ENCODE peak calls at places on chromosomes 16 and 17, in ten cellular contexts. One of them, this sample, is unnamed. For H3K36me3, the result is how much of the 10 kb centered on the place peaks cover.

GRCh38 chr16:27638833-27639587 is 89.1 kb downstream of the KATNIP start:
- ATAC-seq in IMR-90: no peak
- ATAC-seq in right lobe of liver: no peak
- ATAC-seq in HepG2: no peak
- ATAC-seq in body of pancreas: no peak
- ATAC-seq in heart left ventricle: no peak
- ATAC-seq in K562: no peak
- ATAC-seq in gastrocnemius medialis: no peak
- ATAC-seq in HCT116: no peak
- ATAC-seq in GM12878: no peak
- ATAC-seq in this sample: no peak

GRCh38 chr17:57138956-57139576 is 54.0 kb downstream of the AKAP1 start:
- ATAC-seq in IMR-90: no peak
- ATAC-seq in right lobe of liver: no peak
- ATAC-seq in HepG2: no peak
- ATAC-seq in body of pancreas: no peak
- ATAC-seq in heart left ventricle: no peak
- ATAC-seq in K562: peak
- ATAC-seq in gastrocnemius medialis: peak
- ATAC-seq in HCT116: no peak
- ATAC-seq in GM12878: no peak
- ATAC-seq in this sample: no peak

GRCh38 chr17:62807812-62808575 is at the start of gene MARCHF10:
- ATAC-seq in IMR-90: no peak
- ATAC-seq in right lobe of liver: no peak
- ATAC-seq in HepG2: no peak
- ATAC-seq in body of pancreas: peak
- ATAC-seq in heart left ventricle: peak
- ATAC-seq in K562: peak
- ATAC-seq in gastrocnemius medialis: no peak
- ATAC-seq in HCT116: peak
- ATAC-seq in GM12878: no peak
- ATAC-seq in this sample: no peak

GRCh38 chr17:77479372-77479781 is 338.6 kb downstream of the SEC14L1 start:
- ATAC-seq in IMR-90: no peak
- ATAC-seq in right lobe of liver: no peak
- ATAC-seq in HepG2: no peak
- ATAC-seq in body of pancreas: no peak
- ATAC-seq in heart left ventricle: no peak
- ATAC-seq in K562: no peak
- ATAC-seq in gastrocnemius medialis: no peak
- ATAC-seq in HCT116: no peak
- ATAC-seq in GM12878: no peak
- ATAC-seq in this sample: no peak

GRCh38 chr16:89308391-89309333 is 91.2 kb downstream of the ZNF778 start:
- ATAC-seq in IMR-90: no peak
- ATAC-seq in right lobe of liver: no peak
- ATAC-seq in HepG2: peak
- ATAC-seq in body of pancreas: no peak
- ATAC-seq in heart left ventricle: no peak
- ATAC-seq in K562: peak
- ATAC-seq in gastrocnemius medialis: no peak
- ATAC-seq in HCT116: peak
- ATAC-seq in GM12878: peak
- ATAC-seq in this sample: no peak

GRCh38 chr16:81834868-81835267 is 55.8 kb downstream of the PLCG2 start:
- ATAC-seq in IMR-90: no peak
- ATAC-seq in right lobe of liver: no peak
- ATAC-seq in HepG2: no peak
- ATAC-seq in body of pancreas: no peak
- ATAC-seq in heart left ventricle: no peak
- ATAC-seq in K562: no peak
- ATAC-seq in gastrocnemius medialis: no peak
- ATAC-seq in HCT116: no peak
- ATAC-seq in GM12878: no peak
- ATAC-seq in this sample: no peak

GRCh38 chr17:47762733-47763132 is 29.7 kb downstream of the TBX21 start:
- ATAC-seq in IMR-90: no peak
- ATAC-seq in right lobe of liver: no peak
- ATAC-seq in HepG2: no peak
- ATAC-seq in body of pancreas: no peak
- ATAC-seq in heart left ventricle: no peak
- ATAC-seq in K562: no peak
- ATAC-seq in gastrocnemius medialis: no peak
- ATAC-seq in HCT116: no peak
- ATAC-seq in GM12878: no peak
- ATAC-seq in this sample: no peak

GRCh38 chr17:6681671-6682070 is 30.1 kb downstream of the C17orf100 start:
- ATAC-seq in IMR-90: no peak
- ATAC-seq in right lobe of liver: no peak
- ATAC-seq in HepG2: no peak
- ATAC-seq in body of pancreas: no peak
- ATAC-seq in heart left ventricle: no peak
- ATAC-seq in K562: no peak
- ATAC-seq in gastrocnemius medialis: no peak
- ATAC-seq in HCT116: no peak
- ATAC-seq in GM12878: no peak
- ATAC-seq in this sample: no peak

GRCh38 chr16:67177743-67178699 is 5.7 kb downstream of the MATCAP1 start:
- ATAC-seq in IMR-90: peak
- ATAC-seq in right lobe of liver: peak
- ATAC-seq in HepG2: peak
- ATAC-seq in body of pancreas: peak
- ATAC-seq in heart left ventricle: peak
- ATAC-seq in K562: peak
- ATAC-seq in gastrocnemius medialis: no peak
- ATAC-seq in HCT116: peak
- ATAC-seq in GM12878: peak
- ATAC-seq in this sample: peak
- TF ChIP-seq POLR2A in IMR-90: no peak
- TF ChIP-seq POLR2A in right lobe of liver: peak
- TF ChIP-seq POLR2A in HepG2: no peak
- TF ChIP-seq POLR2A in body of pancreas: peak
- TF ChIP-seq POLR2A in heart left ventricle: no peak
- TF ChIP-seq POLR2A in K562: no peak
- TF ChIP-seq POLR2A in gastrocnemius medialis: no peak
- TF ChIP-seq POLR2A in HCT116: peak
- TF ChIP-seq POLR2A in GM12878: no peak
- TF ChIP-seq POLR2A in this sample: peak

DNA sequence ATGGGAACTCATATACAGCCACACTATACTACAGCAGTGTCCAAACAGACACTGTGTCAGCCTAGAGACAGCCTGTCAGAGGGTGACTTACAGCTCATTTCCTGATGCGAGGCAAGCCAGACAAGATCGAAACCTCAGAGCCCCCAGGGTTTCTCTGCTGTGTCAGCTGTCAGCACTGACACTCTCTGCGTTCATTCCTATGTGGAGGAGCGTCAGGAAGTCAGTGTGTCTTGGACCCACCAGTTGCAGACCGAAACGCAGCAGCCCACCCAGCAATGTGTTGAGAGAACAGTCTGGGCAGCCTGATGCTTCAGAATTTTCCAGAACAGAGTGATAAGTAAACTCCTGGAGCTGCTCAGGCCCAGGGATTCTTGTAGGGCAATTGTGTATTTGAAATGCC is 20.6 kb upstream of the MAPT start:
- ATAC-seq in IMR-90: no peak
- ATAC-seq in right lobe of liver: peak
- ATAC-seq in HepG2: no peak
- ATAC-seq in body of pancreas: no peak
- ATAC-seq in heart left ventricle: no peak
- ATAC-seq in K562: peak
- ATAC-seq in gastrocnemius medialis: no peak
- ATAC-seq in HCT116: no peak
- ATAC-seq in GM12878: peak
- ATAC-seq in this sample: no peak
- H3K36me3 ChIP-seq in IMR-90: under half
- H3K36me3 ChIP-seq in right lobe of liver: under half
- H3K36me3 ChIP-seq in HepG2: under half
- H3K36me3 ChIP-seq in body of pancreas: under half
- H3K36me3 ChIP-seq in heart left ventricle: under half
- H3K36me3 ChIP-seq in K562: under half
- H3K36me3 ChIP-seq in gastrocnemius medialis: under half
- H3K36me3 ChIP-seq in HCT116: under half
- H3K36me3 ChIP-seq in GM12878: under half
- H3K36me3 ChIP-seq in this sample: under half

GRCh38 chr16:682493-683395 is 1.4 kb downstream of the JMJD8 start:
- ATAC-seq in IMR-90: no peak
- ATAC-seq in right lobe of liver: no peak
- ATAC-seq in HepG2: no peak
- ATAC-seq in body of pancreas: no peak
- ATAC-seq in heart left ventricle: no peak
- ATAC-seq in K562: no peak
- ATAC-seq in gastrocnemius medialis: no peak
- ATAC-seq in HCT116: no peak
- ATAC-seq in GM12878: no peak
- ATAC-seq in this sample: no peak

GRCh38 chr16:679808-680624 is at the start of gene STUB1:
- ATAC-seq in IMR-90: peak
- ATAC-seq in right lobe of liver: peak
- ATAC-seq in HepG2: peak
- ATAC-seq in body of pancreas: peak
- ATAC-seq in heart left ventricle: peak
- ATAC-seq in K562: peak
- ATAC-seq in gastrocnemius medialis: peak
- ATAC-seq in HCT116: peak
- ATAC-seq in GM12878: peak
- ATAC-seq in this sample: peak

GRCh38 chr16:680625-680945 is 375 bp downstream of the STUB1 start:
- ATAC-seq in IMR-90: peak
- ATAC-seq in right lobe of liver: no peak
- ATAC-seq in HepG2: no peak
- ATAC-seq in body of pancreas: no peak
- ATAC-seq in heart left ventricle: no peak
- ATAC-seq in K562: no peak
- ATAC-seq in gastrocnemius medialis: peak
- ATAC-seq in HCT116: no peak
- ATAC-seq in GM12878: no peak
- ATAC-seq in this sample: no peak

GRCh38 chr16:681746-682427 is 1.7 kb downstream of the STUB1 start:
- ATAC-seq in IMR-90: no peak
- ATAC-seq in right lobe of liver: no peak
- ATAC-seq in HepG2: no peak
- ATAC-seq in body of pancreas: no peak
- ATAC-seq in heart left ventricle: no peak
- ATAC-seq in K562: peak
- ATAC-seq in gastrocnemius medialis: no peak
- ATAC-seq in HCT116: no peak
- ATAC-seq in GM12878: no peak
- ATAC-seq in this sample: no peak

GRCh38 chr16:680967-681745 is 946 bp downstream of the STUB1 start:
- ATAC-seq in IMR-90: no peak
- ATAC-seq in right lobe of liver: no peak
- ATAC-seq in HepG2: peak
- ATAC-seq in body of pancreas: no peak
- ATAC-seq in heart left ventricle: no peak
- ATAC-seq in K562: peak
- ATAC-seq in gastrocnemius medialis: peak
- ATAC-seq in HCT116: peak
- ATAC-seq in GM12878: no peak
- ATAC-seq in this sample: no peak
- TF ChIP-seq POLR2A in IMR-90: no peak
- TF ChIP-seq POLR2A in right lobe of liver: no peak
- TF ChIP-seq POLR2A in HepG2: peak
- TF ChIP-seq POLR2A in body of pancreas: no peak
- TF ChIP-seq POLR2A in heart left ventricle: no peak
- TF ChIP-seq POLR2A in K562: peak
- TF ChIP-seq POLR2A in gastrocnemius medialis: no peak
- TF ChIP-seq POLR2A in HCT116: no peak
- TF ChIP-seq POLR2A in GM12878: no peak
- TF ChIP-seq POLR2A in this sample: no peak

GRCh38 chr16:71673190-71673956 is 47.4 kb downstream of the MARVELD3 start:
- ATAC-seq in IMR-90: peak
- ATAC-seq in right lobe of liver: no peak
- ATAC-seq in HepG2: no peak
- ATAC-seq in body of pancreas: no peak
- ATAC-seq in heart left ventricle: no peak
- ATAC-seq in K562: no peak
- ATAC-seq in gastrocnemius medialis: no peak
- ATAC-seq in HCT116: no peak
- ATAC-seq in GM12878: no peak
- ATAC-seq in this sample: no peak

GRCh38 chr16:71674229-71674628 is 48.2 kb downstream of the MARVELD3 start:
- ATAC-seq in IMR-90: no peak
- ATAC-seq in right lobe of liver: no peak
- ATAC-seq in HepG2: no peak
- ATAC-seq in body of pancreas: no peak
- ATAC-seq in heart left ventricle: no peak
- ATAC-seq in K562: no peak
- ATAC-seq in gastrocnemius medialis: no peak
- ATAC-seq in HCT116: no peak
- ATAC-seq in GM12878: no peak
- ATAC-seq in this sample: no peak

GRCh38 chr16:71676236-71676635 is 48.3 kb downstream of the PHLPP2 start:
- ATAC-seq in IMR-90: no peak
- ATAC-seq in right lobe of liver: no peak
- ATAC-seq in HepG2: no peak
- ATAC-seq in body of pancreas: no peak
- ATAC-seq in heart left ventricle: no peak
- ATAC-seq in K562: no peak
- ATAC-seq in gastrocnemius medialis: no peak
- ATAC-seq in HCT116: no peak
- ATAC-seq in GM12878: no peak
- ATAC-seq in this sample: no peak

GRCh38 chr16:71672125-71672524 is 46.1 kb downstream of the MARVELD3 start:
- ATAC-seq in IMR-90: no peak
- ATAC-seq in right lobe of liver: no peak
- ATAC-seq in HepG2: no peak
- ATAC-seq in body of pancreas: no peak
- ATAC-seq in heart left ventricle: no peak
- ATAC-seq in K562: no peak
- ATAC-seq in gastrocnemius medialis: no peak
- ATAC-seq in HCT116: no peak
- ATAC-seq in GM12878: no peak
- ATAC-seq in this sample: no peak

GRCh38 chr16:71675380-71675779 is 49.1 kb downstream of the PHLPP2 start:
- ATAC-seq in IMR-90: peak
- ATAC-seq in right lobe of liver: no peak
- ATAC-seq in HepG2: no peak
- ATAC-seq in body of pancreas: no peak
- ATAC-seq in heart left ventricle: no peak
- ATAC-seq in K562: no peak
- ATAC-seq in gastrocnemius medialis: no peak
- ATAC-seq in HCT116: no peak
- ATAC-seq in GM12878: no peak
- ATAC-seq in this sample: no peak
- H3K36me3 ChIP-seq in IMR-90: under half
- H3K36me3 ChIP-seq in right lobe of liver: under half
- H3K36me3 ChIP-seq in HepG2: under half
- H3K36me3 ChIP-seq in body of pancreas: under half
- H3K36me3 ChIP-seq in heart left ventricle: half or more
- H3K36me3 ChIP-seq in K562: under half
- H3K36me3 ChIP-seq in gastrocnemius medialis: under half
- H3K36me3 ChIP-seq in HCT116: under half
- H3K36me3 ChIP-seq in GM12878: under half
- H3K36me3 ChIP-seq in this sample: half or more

This sample was measured in gastroesophageal sphincter.